ENCODE peak calls at places on chromosomes 16 and 17, in seven cellular contexts. Y is activated B cell treated with CpG ODN at 0.5 μM for 24 hours, V is GM10248, Z is mesothelial cell of epicardium, S is mammary epithelial cell, J is tibial artery, I is tibial nerve. Q is an unnamed sample.

GRCh38 chr16:79599837-79600635 is 501 bp downstream of the MAF start:
- DNase-seq in S (peak; percentile 54), I (no peak), Y (peak; percentile 47), V (no peak), Z (peak; percentile 74), J (peak; percentile 77), Q (no peak)

GRCh38 chr17:55254375-55254774 is 10.4 kb upstream of the HLF start:
- DNase-seq in S (no peak), I (no peak), J (no peak), Y (no peak), V (no peak), Z (no peak), Q (no peak)

GRCh38 chr16:31475949-31476304 is 4.0 kb downstream of the TGFB1I1 start:
- DNase-seq in V (no peak), Z (no peak), J (no peak), S (no peak), I (no peak), Y (no peak), Q (no peak)

GRCh38 chr16:81499576-81500380 is 55.2 kb downstream of the CMIP start:
- DNase-seq in V (no peak), J (no peak), S (peak; percentile 84), Y (no peak), Z (no peak), I (no peak), Q (no peak)

GRCh38 chr17:57481901-57482300 is 225.6 kb downstream of the MSI2 start:
- DNase-seq in J (no peak), S (peak; percentile 15), V (no peak), Y (no peak), Z (no peak), I (no peak), Q (no peak)

GRCh38 chr17:45296833-45297124 is 20.0 kb downstream of the MAP3K14 start:
- DNase-seq in Y (no peak), J (no peak), V (no peak), I (no peak), Z (no peak), S (no peak), Q (no peak)

GRCh38 chr17:75468311-75468754 is 11.9 kb downstream of the TMEM94 start:
- DNase-seq in Z (no peak), V (no peak), J (peak; percentile 83), Y (no peak), I (no peak), S (no peak), Q (no peak)

GRCh38 chr16:57994778-57995177 is 5.7 kb downstream of the ZNF319 start:
- DNase-seq in S (peak; percentile 22), Y (no peak), Z (no peak), J (no peak), I (no peak), V (peak; percentile 59), Q (no peak)

GRCh38 chr16:89491238-89491869 is 993 bp upstream of the ANKRD11 start:
- DNase-seq in I (no peak), Z (no peak), V (no peak), S (no peak), Y (no peak), J (no peak), Q (no peak)

GRCh38 chr17:59370580-59371299 is 39.3 kb downstream of the YPEL2 start:
- DNase-seq in I (no peak), V (peak; percentile 31), J (no peak), S (no peak), Y (no peak), Z (no peak), Q (no peak)

GRCh38 chr16:68311316-68311620 is 449 bp downstream of the PRMT7 start:
- DNase-seq in Y (no peak), S (no peak), V (no peak), I (no peak), J (peak; percentile 46), Z (no peak), Q (no peak)

GRCh38 chr17:44221072-44221861 is 1.8 kb upstream of the UBTF start:
- DNase-seq in Z (peak; percentile 83), Y (peak; percentile 58), V (peak; percentile 77), S (peak; percentile 66), I (peak; percentile 55), J (peak; percentile 90), Q (no peak)

GRCh38 chr16:9837481-9837880 is 344.7 kb downstream of the GRIN2A start:
- DNase-seq in V (no peak), Y (no peak), Z (no peak), J (no peak), I (no peak), S (no peak), Q (no peak)

GRCh38 chr17:10842658-10843057 is 4.8 kb upstream of the PIRT start:
- DNase-seq in S (no peak), J (no peak), I (no peak), Z (no peak), Y (no peak), V (no peak), Q (no peak)

GRCh38 chr16:18979936-18980335 is 3.8 kb upstream of the TMC7 start:
- DNase-seq in S (no peak), J (no peak), I (no peak), Z (no peak), Y (no peak), V (no peak), Q (no peak)

GRCh38 chr16:70770291-70770967 is 30.5 kb downstream of the VAC14 start:
- DNase-seq in V (no peak), I (no peak), Y (no peak), S (no peak), J (no peak), Z (no peak), Q (no peak)

GRCh38 chr16:15490123-15490711 is 55.8 kb downstream of the BMERB1 start:
- DNase-seq in S (no peak), V (no peak), Y (no peak), J (no peak), Z (no peak), I (no peak), Q (no peak)

GRCh38 chr16:88634994-88635670 is 3.2 kb upstream of the IL17C start:
- DNase-seq in Y (no peak), V (no peak), S (peak; percentile 24), Z (no peak), J (no peak), I (no peak), Q (no peak)

GRCh38 chr17:73952136-73952497 is 251.4 kb upstream of the RPL38 start:
- DNase-seq in J (no peak), V (no peak), S (no peak), I (no peak), Y (no peak), Z (peak; percentile 65), Q (no peak)

GRCh38 chr16:69378760-69379159 is 7.0 kb downstream of the TERF2 start:
- DNase-seq in Y (no peak), V (no peak), Z (no peak), J (no peak), S (no peak), I (no peak), Q (no peak)

GRCh38 chr17:65888649-65889048 is 303.3 kb downstream of the CEP112 start:
- DNase-seq in I (no peak), V (no peak), Y (no peak), S (no peak), J (no peak), Z (no peak), Q (no peak)

GRCh38 chr16:64370112-64370511 is 751.8 kb downstream of the CDH11 start:
- DNase-seq in Z (no peak), Y (no peak), V (no peak), J (no peak), S (no peak), I (no peak), Q (no peak)

GRCh38 chr17:6642592-6642991 is 1.7 kb downstream of the TXNDC17 start:
- DNase-seq in S (peak; percentile 87), J (no peak), I (no peak), Z (no peak), Y (no peak), V (no peak), Q (no peak)

GRCh38 chr17:6651483-6652452 is at the start of the genes C17orf100 and MED31:
- DNase-seq in J (peak; percentile 97), I (peak; percentile 85), S (peak; percentile 92), Y (peak; percentile 97), Z (peak; percentile 95), V (peak; percentile 97), Q (peak; percentile 86)

GRCh38 chr17:6643460-6644125 is 2.7 kb downstream of the TXNDC17 start:
- DNase-seq in I (no peak), Y (no peak), Z (no peak), S (peak; percentile 89), V (no peak), J (no peak), Q (no peak)

DNA sequence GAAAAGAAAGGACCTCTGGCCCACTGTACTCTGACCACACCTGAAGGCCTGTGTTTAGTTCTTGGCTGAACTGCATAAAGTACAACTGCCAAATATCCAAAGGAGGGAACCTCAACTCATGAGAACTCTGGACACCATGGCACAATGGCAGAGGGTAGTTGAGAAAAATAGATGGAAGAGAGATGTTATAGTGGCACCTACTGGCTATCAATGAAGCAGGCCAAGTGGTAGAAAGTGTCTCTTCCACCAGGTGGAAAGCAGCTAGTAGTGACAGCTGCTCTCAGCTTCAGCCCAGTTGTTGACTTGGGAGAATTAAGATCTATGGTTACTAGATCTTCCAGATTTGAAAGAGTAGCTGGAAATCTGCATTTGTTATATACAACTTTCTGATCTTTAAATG is 3.2 kb downstream of the MED31 start:
- DNase-seq in Y (no peak), Z (no peak), I (no peak), J (no peak), V (no peak), S (peak; percentile 39), Q (no peak)
- TF ChIP-seq CTCF in Y (no peak), Z (no peak), I (no peak), J (no peak), V (peak; percentile 30), S (peak; percentile 43), Q (no peak)

GRCh38 chr17:26731005-26731921 is 562.7 kb upstream of the WSB1 start:
- DNase-seq in Y (no peak), Z (no peak), I (no peak), J (no peak), S (no peak), V (no peak), Q (no peak)
- TF ChIP-seq CTCF in Y (no peak), Z (no peak), I (no peak), J (no peak), S (no peak), V (no peak), Q (no peak)

GRCh38 chr17:64328036-64328874 is 62.4 kb downstream of the PECAM1 start:
- DNase-seq in S (no peak), Z (no peak), I (no peak), V (no peak), J (no peak), Y (no peak), Q (no peak)
- TF ChIP-seq CTCF in S (no peak), Z (no peak), I (no peak), V (no peak), J (no peak), Y (no peak), Q (no peak)

GRCh38 chr16:72961863-72962262 is 86.1 kb downstream of the ZFHX3 start:
- DNase-seq in S (no peak), J (peak; percentile 62), I (no peak), V (no peak), Y (no peak), Z (no peak), Q (no peak)

GRCh38 chr16:72962347-72962746 is 85.6 kb downstream of the ZFHX3 start:
- DNase-seq in S (no peak), V (no peak), Y (no peak), Z (no peak), I (no peak), J (peak; percentile 64), Q (no peak)

GRCh38 chr16:72960101-72960500 is 87.8 kb downstream of the ZFHX3 start:
- DNase-seq in Z (no peak), Y (no peak), J (peak; percentile 65), V (no peak), S (no peak), I (no peak), Q (no peak)

GRCh38 chr16:72959301-72959996 is 88.5 kb downstream of the ZFHX3 start:
- DNase-seq in J (peak; percentile 65), I (no peak), V (no peak), Z (no peak), S (no peak), Y (no peak), Q (no peak)

GRCh38 chr16:72961115-72961832 is 86.7 kb downstream of the ZFHX3 start:
- DNase-seq in V (no peak), J (peak; percentile 66), Z (no peak), Y (no peak), I (no peak), S (no peak), Q (no peak)
- TF ChIP-seq CTCF in V (no peak), J (peak; percentile 48), Z (peak; percentile 55), Y (no peak), I (no peak), S (peak; percentile 42), Q (no peak)